ENCODE peak calls at places on chromosomes 13 and 19, in nine cellular contexts. M, C, E, Y, H, Q, X, U and K are unnamed samples.

GRCh38 chr13:25691654-25692053 is 319.9 kb downstream of the ATP8A2 start:
- DNase-seq in M (no peak), C (no peak), E (no peak), Y (no peak), H (no peak), Q (no peak), X (no peak), U (no peak), K (no peak)

GRCh38 chr13:22092791-22093545 is 422.1 kb downstream of the FGF9 start:
- DNase-seq in M (no peak), C (no peak), E (no peak), Y (no peak), H (no peak), Q (no peak), X (no peak), U (no peak), K (no peak)

GRCh38 chr13:21518617-21519144 is 59.6 kb upstream of the ZDHHC20 start:
- DNase-seq in M (no peak), C (no peak), E (no peak), Y (no peak), H (no peak), Q (no peak), X (no peak), U (no peak), K (no peak)

GRCh38 chr13:78680064-78680463 is 21.1 kb upstream of the OBI1 start:
- DNase-seq in M (no peak), C (no peak), E (no peak), Y (no peak), H (no peak), Q (no peak), X (no peak), U (no peak), K (no peak)

GRCh38 chr13:24063281-24063851 is 97.2 kb upstream of the SPATA13 start:
- DNase-seq in M (no peak), C (no peak), E (no peak), Y (no peak), H (peak), Q (no peak), X (no peak), U (peak), K (no peak)

GRCh38 chr13:26929971-26930730 is 169.6 kb upstream of the GPR12 start:
- DNase-seq in M (peak), C (peak), E (peak), Y (peak), H (peak), Q (peak), X (peak), U (peak), K (peak)

GRCh38 chr13:35953537-35954206 is 177.5 kb downstream of the DCLK1 start:
- DNase-seq in M (peak), C (peak), E (peak), Y (peak), H (peak), Q (peak), X (peak), U (peak), K (peak)

GRCh38 chr13:113879017-113879416 is 15.1 kb upstream of the GAS6 start:
- DNase-seq in M (no peak), C (no peak), E (no peak), Y (no peak), H (no peak), Q (no peak), X (no peak), U (no peak), K (no peak)

GRCh38 chr19:1266818-1267440 is 2.2 kb upstream of the CIRBP start:
- DNase-seq in M (no peak), C (no peak), E (peak), Y (peak), H (peak), Q (peak), X (peak), U (peak), K (no peak)

GRCh38 chr13:52411629-52412028 is 5.7 kb upstream of the THSD1 start:
- DNase-seq in M (peak), C (peak), E (no peak), Y (no peak), H (no peak), Q (no peak), X (peak), U (no peak), K (no peak)

GRCh38 chr13:80436571-80437169 is 95.7 kb upstream of the SPRY2 start:
- DNase-seq in M (no peak), C (peak), E (no peak), Y (no peak), H (peak), Q (peak), X (peak), U (peak), K (peak)

GRCh38 chr13:68697551-68697950 is 1410.1 kb upstream of the ATXN8OS start:
- DNase-seq in M (no peak), C (no peak), E (no peak), Y (no peak), H (no peak), Q (no peak), X (peak), U (no peak), K (no peak)

GRCh38 chr13:43895940-43896339 is 16.2 kb downstream of the LACC1 start:
- DNase-seq in M (peak), C (no peak), E (no peak), Y (no peak), H (no peak), Q (no peak), X (no peak), U (no peak), K (no peak)

GRCh38 chr13:32107474-32107873 is 75.9 kb downstream of the FRY start:
- DNase-seq in M (no peak), C (no peak), E (no peak), Y (no peak), H (no peak), Q (no peak), X (no peak), U (no peak), K (no peak)

GRCh38 chr19:31562916-31563626 is 213.8 kb upstream of the TSHZ3 start:
- DNase-seq in M (no peak), C (no peak), E (no peak), Y (no peak), H (no peak), Q (no peak), X (no peak), U (no peak), K (no peak)

GRCh38 chr19:33214621-33215020 is 11.0 kb downstream of the SLC7A10 start:
- DNase-seq in M (no peak), C (no peak), E (no peak), Y (no peak), H (peak), Q (peak), X (peak), U (no peak), K (no peak)

GRCh38 chr13:27482996-27483395 is 32.6 kb upstream of the MTIF3 start:
- DNase-seq in M (no peak), C (no peak), E (peak), Y (peak), H (no peak), Q (no peak), X (no peak), U (no peak), K (no peak)

GRCh38 chr19:55156202-55157063 is 1.1 kb downstream of the TNNI3 start:
- DNase-seq in M (no peak), C (peak), E (peak), Y (peak), H (peak), Q (peak), X (no peak), U (no peak), K (no peak)

GRCh38 chr13:72145383-72145782 is 278.4 kb upstream of the DACH1 start:
- DNase-seq in M (no peak), C (no peak), E (no peak), Y (no peak), H (no peak), Q (no peak), X (no peak), U (no peak), K (no peak)

GRCh38 chr13:35472308-35473008 is 4.0 kb downstream of the MAB21L1 start:
- DNase-seq in M (no peak), C (peak), E (no peak), Y (no peak), H (no peak), Q (peak), X (peak), U (no peak), K (no peak)

GRCh38 chr19:8811315-8812172 is 20.6 kb downstream of the ZNF558 start:
- DNase-seq in M (no peak), C (no peak), E (no peak), Y (no peak), H (peak), Q (no peak), X (peak), U (no peak), K (no peak)

GRCh38 chr19:46381346-46381745 is 32.0 kb downstream of the CCDC8 start:
- DNase-seq in M (no peak), C (no peak), E (no peak), Y (no peak), H (no peak), Q (no peak), X (no peak), U (no peak), K (no peak)

GRCh38 chr13:62305758-62306157 is 890.1 kb upstream of the PCDH20 start:
- DNase-seq in M (no peak), C (no peak), E (peak), Y (no peak), H (peak), Q (no peak), X (no peak), U (no peak), K (no peak)

GRCh38 chr19:32868206-32868950 is 1.2 kb downstream of the SLC7A9 start:
- DNase-seq in M (no peak), C (no peak), E (no peak), Y (peak), H (no peak), Q (peak), X (no peak), U (no peak), K (no peak)

GRCh38 chr19:49880162-49880869 is 2.8 kb downstream of the TBC1D17 start:
- DNase-seq in M (no peak), C (no peak), E (no peak), Y (peak), H (no peak), Q (peak), X (no peak), U (peak), K (no peak)

GRCh38 chr13:37403776-37404497 is 194.6 kb downstream of the POSTN start:
- DNase-seq in M (peak), C (peak), E (no peak), Y (no peak), H (peak), Q (no peak), X (peak), U (no peak), K (peak)

GRCh38 chr19:4215807-4216206 is 13.5 kb upstream of the EBI3 start:
- DNase-seq in M (no peak), C (no peak), E (no peak), Y (no peak), H (no peak), Q (no peak), X (no peak), U (no peak), K (no peak)

GRCh38 chr19:39032164-39032918 is at the start of gene FBXO27:
- DNase-seq in M (no peak), C (no peak), E (no peak), Y (peak), H (no peak), Q (no peak), X (no peak), U (no peak), K (no peak)

GRCh38 chr13:64074989-64075474 is 2659.4 kb upstream of the PCDH20 start:
- DNase-seq in M (no peak), C (no peak), E (no peak), Y (no peak), H (no peak), Q (no peak), X (no peak), U (no peak), K (no peak)

GRCh38 chr19:5156231-5156986 is 184.2 kb downstream of the PTPRS start:
- DNase-seq in M (no peak), C (peak), E (no peak), Y (no peak), H (no peak), Q (no peak), X (no peak), U (no peak), K (no peak)

GRCh38 chr13:27171244-27171829 is at the start of gene USP12:
- DNase-seq in M (no peak), C (no peak), E (peak), Y (peak), H (peak), Q (no peak), X (no peak), U (no peak), K (no peak)

GRCh38 chr13:44063881-44064280 is 184.2 kb downstream of the LACC1 start:
- DNase-seq in M (no peak), C (peak), E (no peak), Y (no peak), H (no peak), Q (no peak), X (no peak), U (no peak), K (no peak)

GRCh38 chr13:59492030-59492636 is 671.6 kb downstream of the DIAPH3 start:
- DNase-seq in M (no peak), C (peak), E (no peak), Y (no peak), H (no peak), Q (no peak), X (no peak), U (no peak), K (no peak)

GRCh38 chr19:7676376-7676775 is 514 bp upstream of the MCEMP1 start:
- DNase-seq in M (no peak), C (no peak), E (peak), Y (no peak), H (no peak), Q (no peak), X (no peak), U (no peak), K (no peak)

GRCh38 chr13:66574606-66575005 is 655.5 kb downstream of the PCDH9 start:
- DNase-seq in M (no peak), C (peak), E (no peak), Y (no peak), H (no peak), Q (no peak), X (peak), U (no peak), K (no peak)

GRCh38 chr13:114074671-114075315 is 57.6 kb downstream of the RASA3 start:
- DNase-seq in M (no peak), C (no peak), E (no peak), Y (peak), H (no peak), Q (peak), X (no peak), U (peak), K (no peak)

GRCh38 chr13:95716231-95716630 is 39.3 kb downstream of the DNAJC3 start:
- DNase-seq in M (no peak), C (no peak), E (no peak), Y (no peak), H (no peak), Q (no peak), X (no peak), U (no peak), K (no peak)

GRCh38 chr19:1866693-1867358 is 3.4 kb upstream of the KLF16 start:
- DNase-seq in M (no peak), C (no peak), E (no peak), Y (no peak), H (no peak), Q (no peak), X (no peak), U (no peak), K (no peak)

GRCh38 chr13:109859898-109860297 is 73.5 kb upstream of the IRS2 start:
- DNase-seq in M (no peak), C (no peak), E (no peak), Y (no peak), H (no peak), Q (no peak), X (no peak), U (no peak), K (no peak)

GRCh38 chr19:11089254-11090013 is at the start of gene LDLR:
- DNase-seq in M (peak), C (peak), E (peak), Y (peak), H (peak), Q (peak), X (peak), U (peak), K (peak)

GRCh38 chr19:11091343-11092153 is 2.3 kb downstream of the LDLR start:
- DNase-seq in M (peak), C (peak), E (no peak), Y (peak), H (peak), Q (peak), X (peak), U (peak), K (peak)

GRCh38 chr19:11094520-11094894 is 5.2 kb downstream of the LDLR start:
- DNase-seq in M (no peak), C (no peak), E (no peak), Y (no peak), H (no peak), Q (no peak), X (no peak), U (no peak), K (no peak)

GRCh38 chr19:11090264-11091032 is 1.2 kb downstream of the LDLR start:
- DNase-seq in M (peak), C (peak), E (peak), Y (peak), H (peak), Q (peak), X (peak), U (peak), K (peak)

DNA sequence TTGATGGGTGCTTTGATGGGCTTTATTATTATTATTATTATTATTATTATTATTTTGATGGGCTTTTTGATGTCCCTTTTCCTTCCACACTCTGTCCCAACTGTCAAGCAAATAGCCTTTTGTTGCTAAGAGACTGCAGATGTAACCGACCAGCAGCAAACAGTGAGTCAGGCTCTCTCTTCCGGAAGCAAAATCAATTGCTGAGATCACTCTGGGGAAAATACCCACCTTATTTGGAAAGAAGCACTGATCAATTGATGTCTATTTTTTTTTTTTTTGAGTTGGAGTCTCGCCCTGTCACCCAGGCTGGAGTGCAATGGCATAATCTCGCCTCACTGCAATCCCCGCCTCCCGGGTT is 2.9 kb downstream of the LDLR start:
- DNase-seq in M (no peak), C (no peak), E (no peak), Y (peak), H (peak), Q (no peak), X (peak), U (no peak), K (no peak)
- H3K4me3 ChIP-seq in M (peak), C (peak), E (no peak), Y (no peak), H (peak), Q (peak), X (peak), U (no peak), K (peak)

GRCh38 chr19:35790981-35791813 is 15.8 kb downstream of the ARHGAP33 start:
- DNase-seq in M (no peak), C (no peak), E (peak), Y (no peak), H (no peak), Q (no peak), X (no peak), U (no peak), K (no peak)
- TF ChIP-seq CTCF in M (no peak), C (no peak), E (peak), Y (no peak), H (no peak), Q (no peak), X (no peak), U (no peak), K (no peak)

GRCh38 chr13:49629947-49630346 is 1.6 kb downstream of the ARL11 start:
- DNase-seq in M (no peak), C (no peak), E (peak), Y (peak), H (no peak), Q (no peak), X (no peak), U (no peak), K (no peak)

GRCh38 chr13:49625392-49626137 is 2.7 kb upstream of the ARL11 start:
- DNase-seq in M (no peak), C (peak), E (no peak), Y (peak), H (peak), Q (peak), X (no peak), U (no peak), K (no peak)

GRCh38 chr13:49630580-49630979 is 2.3 kb downstream of the ARL11 start:
- DNase-seq in M (no peak), C (no peak), E (no peak), Y (peak), H (no peak), Q (no peak), X (no peak), U (no peak), K (no peak)

GRCh38 chr13:49629196-49629938 is 1.1 kb downstream of the ARL11 start:
- DNase-seq in M (no peak), C (no peak), E (peak), Y (peak), H (no peak), Q (no peak), X (no peak), U (no peak), K (no peak)

DNA sequence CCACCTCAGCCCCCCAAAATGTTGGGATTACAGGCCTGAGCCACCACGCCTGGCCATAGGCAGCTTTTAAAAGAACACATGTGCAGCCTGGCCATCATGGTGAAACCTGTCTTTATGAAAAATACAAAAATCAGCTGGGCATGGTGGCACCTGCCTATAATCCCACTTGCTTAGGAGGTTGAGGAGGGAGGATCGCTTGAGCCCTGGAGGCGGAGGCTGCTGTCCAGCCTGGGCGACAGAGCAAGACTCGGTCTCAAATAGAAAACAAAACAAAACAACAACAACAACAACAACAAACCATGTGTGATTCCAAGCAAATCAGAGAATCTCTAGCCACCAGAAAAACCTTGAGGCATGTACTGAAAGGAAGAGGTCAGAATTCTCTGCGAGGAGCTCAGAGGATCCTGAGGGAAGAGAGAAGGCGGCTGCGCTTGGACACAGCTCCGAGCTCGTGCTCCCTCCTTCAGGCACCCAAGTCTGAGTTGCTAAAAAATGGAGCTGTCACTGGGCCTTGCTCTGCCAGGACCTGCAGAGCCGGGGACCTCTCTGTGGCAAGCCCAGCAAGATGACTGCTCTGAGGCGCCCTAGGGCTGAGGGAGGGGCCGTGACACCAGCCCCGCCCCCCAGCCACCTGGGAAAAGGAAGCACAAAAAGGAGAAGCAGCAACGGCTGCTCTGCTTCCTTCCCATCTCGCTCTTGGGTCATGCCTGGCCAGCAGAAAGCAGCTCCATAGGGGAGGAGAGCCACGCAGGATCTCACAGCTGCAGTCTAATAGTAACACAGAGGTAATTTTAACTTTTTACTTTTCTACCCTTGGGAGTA is at the start of gene ARL11:
- DNase-seq in M (no peak), C (no peak), E (peak), Y (peak), H (no peak), Q (peak), X (no peak), U (no peak), K (no peak)
- H3K4me3 ChIP-seq in M (no peak), C (no peak), E (peak), Y (peak), H (no peak), Q (peak), X (no peak), U (no peak), K (no peak)

GRCh38 chr13:40155176-40155575 is 499.7 kb downstream of the COG6 start:
- DNase-seq in M (no peak), C (no peak), E (no peak), Y (no peak), H (no peak), Q (no peak), X (no peak), U (no peak), K (no peak)

GRCh38 chr13:40149611-40150283 is 494.3 kb downstream of the COG6 start:
- DNase-seq in M (peak), C (peak), E (no peak), Y (no peak), H (peak), Q (no peak), X (peak), U (peak), K (peak)

GRCh38 chr13:40153516-40153915 is 498.1 kb downstream of the COG6 start:
- DNase-seq in M (no peak), C (no peak), E (no peak), Y (no peak), H (peak), Q (no peak), X (no peak), U (no peak), K (no peak)

GRCh38 chr13:40152904-40153303 is 497.4 kb downstream of the COG6 start:
- DNase-seq in M (no peak), C (no peak), E (no peak), Y (no peak), H (no peak), Q (no peak), X (no peak), U (no peak), K (no peak)

DNA sequence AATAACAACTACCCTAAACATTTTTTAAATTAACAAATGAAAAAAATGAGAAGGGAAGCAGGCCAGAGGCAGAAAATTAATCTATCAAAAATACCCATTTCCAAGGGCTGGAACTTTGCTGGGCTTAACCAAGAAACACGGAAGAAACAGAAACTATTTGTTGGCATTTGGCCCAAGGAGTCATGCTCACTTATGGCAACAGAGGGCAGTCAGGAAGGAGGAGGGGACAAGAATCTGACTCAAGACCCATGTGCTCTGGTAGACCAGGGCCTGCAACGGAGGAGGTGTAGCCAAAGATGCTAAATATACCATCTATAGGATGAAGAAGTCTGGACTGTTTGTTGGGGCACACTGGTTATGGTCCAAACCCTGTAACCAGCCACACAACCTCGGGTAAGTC is 496.7 kb downstream of the COG6 start:
- DNase-seq in M (peak), C (peak), E (no peak), Y (no peak), H (peak), Q (no peak), X (peak), U (no peak), K (peak)
- TF ChIP-seq CTCF in M (no peak), C (no peak), E (peak), Y (no peak), H (peak), Q (no peak), X (peak), U (no peak), K (no peak)